ENCODE peak calls at places on chromosomes 6 and 20, in four cellular contexts. B is IMR-90, Z is neuronal stem cell, N is H9. C is an unnamed sample. For H3K4me1, the result is how much of the 10 kb centered on the place peaks cover.

GRCh38 chr20:43766395-43766794 is 39.6 kb upstream of the GTSF1L start:
- DNase-seq in B (no peak), Z (no peak), N (no peak), C (no peak)

GRCh38 chr6:77535172-77535571 is 71.9 kb upstream of the HTR1B start:
- DNase-seq in B (no peak), Z (no peak), N (no peak), C (no peak)

GRCh38 chr6:30990422-30991086 is 7.0 kb downstream of the MUC21 start:
- DNase-seq in B (no peak), Z (no peak), N (peak), C (no peak)

GRCh38 chr6:148915889-148916288 is 169.1 kb downstream of the UST start:
- DNase-seq in B (no peak), Z (no peak), N (no peak), C (no peak)

GRCh38 chr20:48638546-48638945 is 189.3 kb downstream of the PREX1 start:
- DNase-seq in B (peak), Z (no peak), N (no peak), C (no peak)

GRCh38 chr20:34579191-34579661 is 20.7 kb downstream of the MAP1LC3A start:
- DNase-seq in B (peak), Z (no peak), N (no peak), C (no peak)

GRCh38 chr6:10532392-10532791 is 11.2 kb downstream of the GCNT2 start:
- DNase-seq in B (no peak), Z (no peak), N (no peak), C (no peak)

GRCh38 chr6:67112120-67112519 is 1405.1 kb upstream of the EYS start:
- DNase-seq in B (no peak), Z (no peak), N (no peak), C (peak)

GRCh38 chr6:33843086-33843695 is 39.4 kb upstream of the MLN start:
- DNase-seq in B (no peak), Z (no peak), N (no peak), C (no peak)

GRCh38 chr20:39399463-39399862 is 437.3 kb downstream of the DHX35 start:
- DNase-seq in B (no peak), Z (no peak), N (no peak), C (peak)

GRCh38 chr20:15178581-15178980 is 841.2 kb upstream of the FLRT3 start:
- DNase-seq in B (no peak), Z (no peak), N (no peak), C (no peak)

GRCh38 chr20:37711987-37712961 is 18.4 kb downstream of the CTNNBL1 start:
- DNase-seq in B (no peak), Z (no peak), N (no peak), C (peak)

GRCh38 chr20:32050851-32051556 is 1.0 kb upstream of the HCK start:
- DNase-seq in B (no peak), Z (no peak), N (peak), C (peak)

GRCh38 chr6:148508401-148509151 is 165.9 kb downstream of the SASH1 start:
- DNase-seq in B (peak), Z (peak), N (no peak), C (peak)

GRCh38 chr6:113306552-113307145 is 550.5 kb upstream of the MARCKS start:
- DNase-seq in B (no peak), Z (peak), N (peak), C (peak)

GRCh38 chr20:11544029-11544678 is 373.5 kb upstream of the BTBD3 start:
- DNase-seq in B (peak), Z (peak), N (no peak), C (peak)

GRCh38 chr6:32151885-32152311 is at the start of gene PRRT1:
- DNase-seq in B (no peak), Z (no peak), N (no peak), C (peak)

GRCh38 chr6:16436550-16436949 is 198.2 kb downstream of the GMPR start:
- DNase-seq in B (no peak), Z (no peak), N (no peak), C (no peak)

GRCh38 chr6:87922191-87922946 is 125.3 kb upstream of the SPACA1 start:
- DNase-seq in B (no peak), Z (no peak), N (no peak), C (no peak)

GRCh38 chr20:37522258-37523011 is 1.4 kb downstream of the NNAT start:
- DNase-seq in B (peak), Z (no peak), N (peak), C (peak)

GRCh38 chr6:146850238-146850896 is 251.6 kb downstream of the ADGB start:
- DNase-seq in B (peak), Z (no peak), N (no peak), C (peak)

GRCh38 chr6:43680583-43681120 is 6.9 kb downstream of the MRPS18A start:
- DNase-seq in B (no peak), Z (no peak), N (no peak), C (no peak)

GRCh38 chr6:121748376-121748775 is 312.9 kb downstream of the GJA1 start:
- DNase-seq in B (peak), Z (no peak), N (no peak), C (peak)

GRCh38 chr6:167750956-167751358 is 75.8 kb upstream of the AFDN start:
- DNase-seq in B (no peak), Z (no peak), N (peak), C (peak)

GRCh38 chr6:13425971-13426931 is 61.1 kb downstream of the GFOD1 start:
- DNase-seq in B (peak), Z (no peak), N (no peak), C (no peak)

GRCh38 chr20:52975024-52975732 is 3.0 kb downstream of the TSHZ2 start:
- DNase-seq in B (no peak), Z (no peak), N (no peak), C (no peak)

GRCh38 chr6:95099410-95099809 is 477.9 kb upstream of the MANEA start:
- DNase-seq in B (no peak), Z (no peak), N (no peak), C (no peak)

GRCh38 chr6:20542927-20543602 is 8.8 kb downstream of the CDKAL1 start:
- DNase-seq in B (peak), Z (no peak), N (no peak), C (no peak)

GRCh38 chr20:1391640-1392442 is 1.0 kb downstream of the FKBP1A start:
- DNase-seq in B (peak), Z (no peak), N (peak), C (peak)

GRCh38 chr20:32823078-32823477 is 3.3 kb downstream of the MAPRE1 start:
- DNase-seq in B (peak), Z (no peak), N (no peak), C (peak)

DNA sequence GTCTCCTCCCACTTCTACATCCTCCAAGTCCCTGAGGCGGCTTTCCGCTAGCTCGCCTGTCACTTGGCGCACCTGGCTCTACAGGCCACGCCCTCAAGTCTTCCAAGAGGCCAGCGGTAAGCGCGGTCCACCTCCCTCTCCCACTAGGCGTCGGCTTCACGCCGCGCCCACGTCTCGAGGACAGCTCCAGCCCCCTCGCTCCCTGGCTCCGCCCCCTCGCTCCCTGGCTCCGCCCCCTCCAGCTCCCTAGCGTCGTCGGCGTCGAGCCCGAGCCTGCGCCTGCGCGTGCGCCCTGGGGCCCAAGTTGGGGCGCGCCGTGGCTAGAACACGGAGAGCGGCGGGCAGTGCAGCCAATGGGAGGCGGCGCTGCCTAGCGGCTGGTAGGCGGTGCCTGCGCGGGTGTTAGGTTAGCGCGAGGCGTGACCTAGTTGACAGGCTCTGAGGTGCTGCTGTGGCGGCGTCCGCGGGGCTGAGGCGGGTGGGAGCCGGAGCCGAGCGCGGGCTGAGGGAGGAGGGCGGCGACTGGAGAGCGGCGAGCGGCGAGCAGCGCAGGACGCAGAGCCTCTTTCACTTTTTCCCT is at the start of gene MACROD2:
- DNase-seq in B (peak), Z (peak), N (peak), C (peak)
- H3K23ac ChIP-seq in B (no peak), Z (peak), N (no peak), C (no peak)

GRCh38 chr6:2247664-2248063 is 2.3 kb upstream of the GMDS start:
- DNase-seq in B (no peak), Z (no peak), N (no peak), C (no peak)

GRCh38 chr6:2245103-2245953 is at the start of gene GMDS:
- DNase-seq in B (peak), Z (peak), N (peak), C (peak)

GRCh38 chr6:2245954-2246863 is 804 bp upstream of the GMDS start:
- DNase-seq in B (peak), Z (no peak), N (peak), C (peak)

GRCh38 chr6:2242311-2242710 is 3.1 kb downstream of the GMDS start:
- DNase-seq in B (no peak), Z (no peak), N (no peak), C (no peak)

GRCh38 chr6:2244261-2245102 is 923 bp downstream of the GMDS start:
- DNase-seq in B (no peak), Z (no peak), N (no peak), C (peak)
- H3K4me1 ChIP-seq in B (under half), Z (under half), N (under half), C (under half)

GRCh38 chr6:110784610-110784979 is 30.7 kb downstream of the CDK19 start:
- DNase-seq in B (no peak), Z (no peak), N (no peak), C (no peak)
- H3K23ac ChIP-seq in B (no peak), Z (no peak), N (no peak), C (no peak)

DNA sequence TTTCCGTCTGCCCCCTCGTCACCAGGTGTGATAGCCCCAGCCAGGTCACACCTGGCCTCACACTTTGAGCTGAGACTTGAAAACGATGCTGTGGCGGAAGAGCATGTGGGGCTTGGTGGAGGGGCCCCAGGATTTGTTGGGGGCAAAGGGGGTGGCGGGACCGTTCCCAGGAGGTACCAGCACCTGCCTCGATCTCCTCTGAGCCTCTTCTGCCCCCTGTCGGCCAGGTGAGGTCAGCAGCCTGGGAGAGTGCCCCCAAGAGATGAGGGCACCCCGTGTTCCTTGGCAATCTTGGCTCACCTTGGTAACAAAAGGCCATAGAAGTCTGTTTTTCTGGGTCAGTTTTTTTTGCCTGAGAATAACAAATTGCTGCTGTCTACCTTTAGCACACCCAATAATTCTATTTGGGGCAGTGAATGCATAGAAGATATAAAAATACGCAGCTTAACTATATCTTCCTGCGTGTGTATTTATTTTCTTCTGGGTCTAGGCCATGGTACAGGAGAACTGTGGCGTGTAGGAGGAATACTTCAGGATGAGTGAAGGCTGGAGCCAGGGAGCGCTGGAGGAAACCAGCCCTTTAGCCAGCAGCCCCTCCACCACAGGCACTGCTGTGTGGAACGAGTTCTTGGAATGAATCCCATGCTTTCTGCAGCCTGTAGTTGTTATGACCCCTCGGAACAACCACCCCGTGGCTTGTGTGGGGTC is 25.2 kb downstream of the SPATA2 start:
- DNase-seq in B (no peak), Z (no peak), N (no peak), C (no peak)
- H3K4me1 ChIP-seq in B (under half), Z (under half), N (under half), C (under half)

GRCh38 chr6:25414755-25415154 is 135.6 kb downstream of the CARMIL1 start:
- DNase-seq in B (no peak), Z (no peak), N (no peak), C (no peak)
- H3K23ac ChIP-seq in B (no peak), Z (no peak), N (no peak), C (no peak)

DNA sequence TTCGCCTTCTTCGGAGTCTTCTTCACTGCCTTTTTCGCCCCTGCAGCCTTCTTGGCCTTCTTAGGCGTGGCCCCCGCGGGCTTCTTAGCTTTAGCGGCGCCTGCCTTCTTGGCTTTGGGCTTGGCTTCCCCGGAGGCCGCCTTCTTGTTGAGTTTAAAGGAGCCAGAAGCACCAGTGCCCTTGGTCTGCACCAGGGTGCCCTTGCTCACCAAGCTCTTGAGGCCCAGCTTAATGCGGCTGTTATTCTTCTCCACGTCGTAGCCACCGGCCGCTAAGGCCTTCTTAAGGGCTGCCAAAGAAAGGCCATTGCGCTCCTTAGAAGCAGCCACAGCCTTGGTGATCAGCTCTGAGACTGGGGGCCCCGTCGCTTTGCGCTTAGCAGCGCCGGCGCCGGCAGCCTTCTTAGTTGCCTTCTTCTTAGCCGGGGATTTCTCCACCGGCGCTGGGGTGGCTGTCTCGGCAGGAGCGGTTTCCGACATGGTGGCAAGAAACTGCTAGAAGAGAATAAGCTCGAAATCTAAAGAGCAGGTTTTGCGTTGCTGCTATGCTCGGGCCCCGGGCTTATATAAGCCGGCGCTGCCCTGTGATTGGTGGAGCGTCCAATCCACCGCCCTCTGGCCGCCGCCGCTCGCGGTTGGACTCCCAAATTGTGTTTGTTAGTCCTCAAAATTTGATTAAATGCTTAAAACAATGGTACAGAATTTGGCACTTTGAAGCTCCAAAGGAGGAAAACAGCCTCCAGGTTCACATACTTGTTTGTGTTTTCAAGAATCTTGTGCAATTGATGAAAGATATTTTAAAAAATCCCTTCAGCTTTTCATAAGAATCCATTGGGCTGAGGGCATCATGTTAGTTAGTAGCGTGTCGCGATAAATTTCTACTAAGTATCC is 44.9 kb downstream of the OR2B2 start:
- DNase-seq in B (peak), Z (peak), N (peak), C (peak)
- H3K4me1 ChIP-seq in B (under half), Z (under half), N (under half), C (under half)

C was measured in mesendoderm.